ENCODE peak calls at places on chromosomes 5 and 9, in four cellular contexts. W is keratinocyte, E is HepG2, L is SK-N-SH. Y is an unnamed sample.

GRCh38 chr9:79742145-79742820 is 170.5 kb downstream of the TLE4 start:
- DNase-seq in L (no peak), E (no peak), W (no peak), Y (no peak)

GRCh38 chr5:78667461-78668103 is 19.0 kb upstream of the LHFPL2 start:
- DNase-seq in L (no peak), W (no peak), E (no peak), Y (peak)

GRCh38 chr9:105116047-105116868 is 128.2 kb upstream of the SLC44A1 start:
- DNase-seq in L (no peak), E (no peak), W (no peak), Y (peak)

GRCh38 chr5:7392401-7393024 is 3.4 kb upstream of the ADCY2 start:
- DNase-seq in W (no peak), E (peak), L (peak), Y (peak)

GRCh38 chr5:135497971-135498661 is 37.6 kb downstream of the NEUROG1 start:
- DNase-seq in W (no peak), E (no peak), L (no peak), Y (no peak)

GRCh38 chr9:127741831-127742434 is 6.8 kb upstream of the TOR2A start:
- DNase-seq in W (no peak), L (peak), E (peak), Y (peak)

GRCh38 chr9:88789785-88790184 is 201.5 kb upstream of the S1PR3 start:
- DNase-seq in W (peak), E (no peak), L (no peak), Y (no peak)

GRCh38 chr9:136923881-136924280 is 20.7 kb downstream of the FBXW5 start:
- DNase-seq in L (no peak), E (no peak), W (no peak), Y (no peak)

GRCh38 chr5:72569423-72569939 is 62.3 kb upstream of the ZNF366 start:
- DNase-seq in L (no peak), E (no peak), W (no peak), Y (no peak)

GRCh38 chr9:133589454-133590227 is 19.5 kb downstream of the FAM163B start:
- DNase-seq in L (no peak), E (no peak), W (no peak), Y (no peak)

GRCh38 chr5:132839426-132840301 is 9.2 kb upstream of the SHROOM1 start:
- DNase-seq in L (no peak), W (no peak), E (peak), Y (peak)

GRCh38 chr9:76905661-76905983 is 292 bp downstream of the PRUNE2 start:
- DNase-seq in E (no peak), W (no peak), L (no peak), Y (peak)

GRCh38 chr5:119666542-119666941 is 37.2 kb downstream of the FAM170A start:
- DNase-seq in W (no peak), L (no peak), E (no peak), Y (no peak)

GRCh38 chr9:2816476-2817141 is 27.3 kb downstream of the PUM3 start:
- DNase-seq in W (no peak), E (no peak), L (no peak), Y (no peak)

GRCh38 chr5:10676946-10677345 is 84.1 kb downstream of the DAP start:
- DNase-seq in E (no peak), W (no peak), L (no peak), Y (no peak)

GRCh38 chr9:26324787-26325186 is 567.8 kb downstream of the CAAP1 start:
- DNase-seq in W (no peak), E (no peak), L (no peak), Y (no peak)

GRCh38 chr9:16335788-16336580 is 534.5 kb downstream of the BNC2 start:
- DNase-seq in E (no peak), L (peak), W (peak), Y (no peak)

GRCh38 chr5:6766558-6767191 is 53.4 kb downstream of the TENT4A start:
- DNase-seq in W (peak), E (no peak), L (peak), Y (peak)

GRCh38 chr5:147956064-147956841 is 49.9 kb upstream of the C5orf46 start:
- DNase-seq in L (no peak), W (no peak), E (no peak), Y (no peak)

GRCh38 chr5:15191012-15191411 is 309.0 kb upstream of the FBXL7 start:
- DNase-seq in W (no peak), E (no peak), L (no peak), Y (no peak)

GRCh38 chr5:17058438-17058837 is 122.3 kb upstream of the MYO10 start:
- DNase-seq in W (no peak), L (no peak), E (no peak), Y (no peak)

GRCh38 chr9:129626079-129626943 is at the start of gene NTMT1:
- DNase-seq in L (peak), W (no peak), E (peak), Y (peak)

GRCh38 chr5:12626556-12626955 is 722.3 kb upstream of the CTNND2 start:
- DNase-seq in L (no peak), E (no peak), W (no peak), Y (no peak)

GRCh38 chr5:12624776-12625560 is 720.7 kb upstream of the CTNND2 start:
- DNase-seq in L (no peak), E (no peak), W (no peak), Y (no peak)

GRCh38 chr5:12625667-12626263 is 721.5 kb upstream of the CTNND2 start:
- DNase-seq in W (no peak), E (no peak), L (no peak), Y (no peak)

GRCh38 chr5:12623408-12623807 is 719.2 kb upstream of the CTNND2 start:
- DNase-seq in L (no peak), W (no peak), E (no peak), Y (no peak)
- H3K27ac ChIP-seq in L (no peak), W (no peak), E (no peak), Y (no peak)

DNA sequence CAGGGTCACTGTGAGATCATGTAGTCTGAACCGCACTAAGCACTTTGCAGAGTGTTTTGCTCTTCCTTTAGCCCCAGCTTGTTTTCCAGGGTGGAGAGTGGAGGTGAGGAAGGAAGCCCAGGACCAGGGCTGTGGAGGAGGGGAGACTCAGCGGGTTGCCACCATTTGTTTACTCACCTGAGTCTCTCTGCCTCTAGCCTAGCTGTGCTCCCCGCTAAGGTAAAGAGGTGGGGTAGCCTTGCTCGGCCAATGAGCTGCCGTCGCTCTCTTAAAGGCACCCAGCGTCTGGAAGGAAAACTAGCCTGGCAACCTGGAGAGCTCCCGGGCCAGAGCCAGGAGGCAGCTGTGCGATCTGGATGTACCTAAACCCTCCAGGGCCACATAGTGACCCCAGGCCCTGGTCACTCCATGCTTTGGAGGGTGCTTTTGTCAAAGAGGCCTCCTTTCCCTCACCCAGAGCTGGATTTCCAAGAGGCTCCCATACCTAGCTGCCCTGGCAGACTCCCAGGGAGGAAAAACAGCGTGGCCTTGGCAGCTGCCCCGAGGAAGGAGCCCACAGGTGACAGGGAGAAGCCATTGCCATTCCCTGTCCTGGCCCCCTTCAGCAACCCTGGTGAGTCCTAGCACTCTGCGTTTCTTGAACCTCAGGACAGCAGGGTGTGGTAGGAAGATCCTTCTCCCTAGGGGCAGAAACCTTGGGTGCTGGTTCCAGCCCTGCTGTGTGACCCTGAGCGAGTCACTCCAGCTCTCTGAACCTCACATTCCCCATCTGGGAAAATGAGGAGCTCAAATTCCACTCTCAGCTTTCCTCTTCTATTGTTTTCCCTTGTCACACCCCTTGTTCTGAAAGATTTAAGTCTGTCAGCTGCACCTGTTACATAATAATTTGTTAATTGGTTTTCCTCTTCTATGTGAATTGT is 42.4 kb upstream of the LARP1 start:
- DNase-seq in L (no peak), W (peak), E (no peak), Y (peak)
- H3K4me3 ChIP-seq in L (no peak), W (peak), E (peak), Y (no peak)

GRCh38 chr5:32583582-32584232 is 1.6 kb upstream of the SUB1 start:
- DNase-seq in E (no peak), L (no peak), W (no peak), Y (peak)
- H3K27ac ChIP-seq in E (no peak), L (no peak), W (no peak), Y (peak)

DNA sequence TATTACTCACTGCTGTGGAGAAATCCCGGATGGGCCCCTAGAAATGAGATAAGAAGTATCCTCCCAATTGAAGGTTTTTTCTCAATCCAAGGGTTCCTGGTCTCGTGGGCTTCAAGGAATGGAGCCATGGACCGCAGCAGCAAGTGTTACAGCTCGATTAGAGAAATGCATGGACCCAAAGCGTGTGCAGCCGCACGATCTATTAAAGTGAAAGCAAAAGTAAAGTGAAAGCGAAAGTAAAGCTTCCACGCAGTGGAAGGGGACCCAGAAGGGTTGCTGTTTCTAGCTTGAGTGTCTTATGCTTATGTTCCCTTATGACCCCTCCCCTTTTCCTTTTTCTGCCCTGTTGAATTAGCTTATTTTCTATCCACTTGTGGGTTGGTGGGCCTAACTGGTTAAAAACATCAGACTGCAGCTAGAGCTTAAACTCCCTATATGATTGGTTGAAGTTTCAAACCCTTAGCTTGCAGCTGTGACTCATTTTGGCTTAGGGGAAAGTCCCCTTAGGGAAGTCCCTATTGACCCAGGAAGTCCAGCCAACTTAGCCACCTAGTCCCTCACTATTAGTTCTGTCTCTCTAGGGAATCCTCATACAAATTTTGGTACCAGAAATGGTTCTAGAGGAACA is 1111.8 kb downstream of the TAF11L14 start:
- DNase-seq in W (no peak), E (peak), L (peak), Y (peak)
- H3K4me3 ChIP-seq in W (no peak), E (peak), L (peak), Y (peak)

GRCh38 chr9:33619666-33620404 is 95.8 kb downstream of the ANKRD18B start:
- DNase-seq in E (peak), L (no peak), W (peak), Y (peak)
- H3K27ac ChIP-seq in E (no peak), L (no peak), W (peak), Y (no peak)

GRCh38 chr5:141560725-141561483 is 57.9 kb downstream of the DIAPH1 start:
- DNase-seq in E (peak), W (peak), L (peak), Y (peak)
- H3K4me3 ChIP-seq in E (no peak), W (no peak), L (peak), Y (no peak)

DNA sequence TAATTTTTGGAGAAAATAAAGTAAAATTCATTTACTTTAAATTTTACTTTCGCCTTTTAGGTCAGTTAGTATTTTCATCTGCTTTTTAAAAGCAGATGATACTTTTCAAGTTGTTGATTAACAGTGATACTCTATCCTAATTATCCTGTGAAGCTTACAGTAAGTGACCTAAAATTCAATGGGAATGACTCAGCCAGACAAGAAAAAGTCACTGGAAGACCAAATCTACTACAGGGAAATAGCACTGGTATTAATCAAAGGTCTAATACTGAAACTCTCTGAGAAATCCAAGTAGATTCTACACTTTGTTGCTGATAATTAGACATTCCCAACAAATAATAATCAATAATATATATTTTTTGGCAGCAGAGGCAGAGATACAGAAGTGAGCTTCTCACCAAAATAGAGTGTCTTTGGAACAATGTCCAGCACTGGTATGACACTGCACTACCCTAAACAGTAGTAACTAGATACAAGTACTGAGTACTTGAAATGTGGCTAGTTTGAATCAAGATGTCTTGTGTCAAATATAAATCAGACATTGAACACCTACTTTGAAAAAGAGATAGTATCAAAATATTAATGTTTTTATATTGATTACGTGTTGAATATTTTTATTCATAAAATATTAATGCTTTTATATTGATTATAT is 22.8 kb upstream of the ELL2 start:
- DNase-seq in W (no peak), E (no peak), L (no peak), Y (no peak)
- H3K27ac ChIP-seq in W (no peak), E (peak), L (no peak), Y (no peak)